ENCODE peak calls at places on chromosomes 11 and 22, in four cellular contexts. B is OCI-LY7, A is H1, K is IMR-90. P is an unnamed sample.

GRCh38 chr11:58688779-58689503 is 42.8 kb downstream of the GLYAT start:
- DNase-seq in K (peak; percentile 15), B (no peak), A (no peak), P (no peak)

GRCh38 chr11:60955566-60955965 is 3.6 kb upstream of the SLC15A3 start:
- DNase-seq in K (no peak), A (no peak), B (no peak), P (no peak)

GRCh38 chr11:17389205-17389956 is 922 bp upstream of the KCNJ11 start:
- DNase-seq in B (peak; percentile 87), K (peak; percentile 11), A (peak; percentile 53), P (peak; percentile 92)

GRCh38 chr11:130474637-130475400 is 26.4 kb downstream of the ADAMTS15 start:
- DNase-seq in B (no peak), A (no peak), K (no peak), P (peak; percentile 18)

GRCh38 chr11:128924618-128925017 is 18.1 kb downstream of the TP53AIP1 start:
- DNase-seq in B (no peak), A (no peak), K (no peak), P (no peak)

GRCh38 chr22:45534339-45535192 is 31.9 kb downstream of the FBLN1 start:
- DNase-seq in B (no peak), K (peak; percentile 86), A (no peak), P (no peak)

GRCh38 chr22:45608763-45609180 is 62.9 kb upstream of the ATXN10 start:
- DNase-seq in B (no peak), A (no peak), K (peak; percentile 86), P (no peak)

GRCh38 chr11:3169235-3169951 is 4.3 kb upstream of the OSBPL5 start:
- DNase-seq in A (no peak), B (no peak), K (peak; percentile 73), P (no peak)

GRCh38 chr11:35047179-35047578 is 91.8 kb upstream of the CD44 start:
- DNase-seq in K (no peak), B (peak; percentile 50), A (no peak), P (no peak)

GRCh38 chr22:40484906-40485660 is 114.7 kb downstream of the SGSM3 start:
- DNase-seq in K (peak; percentile 47), B (no peak), A (no peak), P (no peak)

GRCh38 chr22:20219667-20220628 is 48.2 kb downstream of the RTN4R start:
- DNase-seq in A (no peak), B (peak; percentile 7), K (no peak), P (no peak)

GRCh38 chr11:128886401-128887119 is 4.6 kb upstream of the KCNJ5 start:
- DNase-seq in A (no peak), K (no peak), B (peak; percentile 24), P (no peak)

GRCh38 chr11:46711288-46711687 is 7.7 kb upstream of the F2 start:
- DNase-seq in K (peak; percentile 48), B (no peak), A (no peak), P (no peak)

GRCh38 chr11:58639103-58639502 is 16.6 kb downstream of the CNTF start:
- DNase-seq in B (no peak), A (no peak), K (no peak), P (no peak)

GRCh38 chr11:111922803-111923202 is 4.1 kb downstream of the C11orf52 start:
- DNase-seq in A (no peak), K (peak; percentile 89), B (no peak), P (no peak)

GRCh38 chr11:107017433-107018227 is 646 bp downstream of the GUCY1A2 start:
- DNase-seq in K (no peak), A (no peak), B (no peak), P (peak; percentile 71)

GRCh38 chr22:44584256-44584902 is 86.3 kb upstream of the RTL6 start:
- DNase-seq in A (no peak), B (no peak), K (no peak), P (no peak)

GRCh38 chr11:100639140-100639539 is 47.9 kb upstream of the ARHGAP42 start:
- DNase-seq in K (peak; percentile 83), A (no peak), B (no peak), P (no peak)

GRCh38 chr11:92554662-92555061 is 330.0 kb downstream of the FAT3 start:
- DNase-seq in A (no peak), B (no peak), K (no peak), P (no peak)

GRCh38 chr11:114607753-114608459 is 12.3 kb upstream of the NXPE4 start:
- DNase-seq in A (no peak), K (no peak), B (no peak), P (no peak)

GRCh38 chr11:74050465-74050864 is 41.6 kb upstream of the UCP3 start:
- DNase-seq in A (no peak), K (peak; percentile 66), B (no peak), P (no peak)

GRCh38 chr11:133784359-133784758 is 61.0 kb downstream of the SPATA19 start:
- DNase-seq in B (no peak), K (no peak), A (no peak), P (no peak)

GRCh38 chr22:42169055-42169469 is 38.5 kb upstream of the CYP2D6 start:
- DNase-seq in B (peak; percentile 81), A (peak; percentile 38), K (peak; percentile 70), P (peak; percentile 89)

GRCh38 chr22:44661659-44662569 is 40.1 kb upstream of the PRR5 start:
- DNase-seq in K (no peak), A (no peak), B (peak; percentile 8), P (no peak)

GRCh38 chr22:40215266-40215665 is 37.5 kb downstream of the TNRC6B start:
- DNase-seq in B (peak; percentile 36), A (no peak), K (no peak), P (no peak)

GRCh38 chr22:44453441-44454112 is 44.5 kb downstream of the RTL6 start:
- DNase-seq in A (no peak), B (no peak), K (no peak), P (no peak)

GRCh38 chr11:61814242-61814957 is 2.4 kb downstream of the FADS1 start:
- DNase-seq in B (no peak), A (no peak), K (no peak), P (no peak)

GRCh38 chr22:20380486-20380885 is 13.5 kb upstream of the ZNF74 start:
- DNase-seq in K (no peak), A (no peak), B (no peak), P (no peak)

GRCh38 chr11:66956689-66957290 is 1.4 kb downstream of the PC start:
- DNase-seq in K (peak; percentile 97), B (peak; percentile 20), A (no peak), P (no peak)

GRCh38 chr11:92550411-92550810 is 325.8 kb downstream of the FAT3 start:
- DNase-seq in K (no peak), A (peak; percentile 62), B (no peak), P (no peak)

GRCh38 chr22:33401291-33401690 is 343.1 kb upstream of the SYN3 start:
- DNase-seq in B (no peak), K (peak; percentile 75), A (no peak), P (no peak)

GRCh38 chr11:70769521-70769920 is 371.2 kb downstream of the CTTN start:
- DNase-seq in K (no peak), B (no peak), A (no peak), P (no peak)
- TF ChIP-seq CTCF in K (no peak), B (no peak), A (no peak), P (no peak)

DNA sequence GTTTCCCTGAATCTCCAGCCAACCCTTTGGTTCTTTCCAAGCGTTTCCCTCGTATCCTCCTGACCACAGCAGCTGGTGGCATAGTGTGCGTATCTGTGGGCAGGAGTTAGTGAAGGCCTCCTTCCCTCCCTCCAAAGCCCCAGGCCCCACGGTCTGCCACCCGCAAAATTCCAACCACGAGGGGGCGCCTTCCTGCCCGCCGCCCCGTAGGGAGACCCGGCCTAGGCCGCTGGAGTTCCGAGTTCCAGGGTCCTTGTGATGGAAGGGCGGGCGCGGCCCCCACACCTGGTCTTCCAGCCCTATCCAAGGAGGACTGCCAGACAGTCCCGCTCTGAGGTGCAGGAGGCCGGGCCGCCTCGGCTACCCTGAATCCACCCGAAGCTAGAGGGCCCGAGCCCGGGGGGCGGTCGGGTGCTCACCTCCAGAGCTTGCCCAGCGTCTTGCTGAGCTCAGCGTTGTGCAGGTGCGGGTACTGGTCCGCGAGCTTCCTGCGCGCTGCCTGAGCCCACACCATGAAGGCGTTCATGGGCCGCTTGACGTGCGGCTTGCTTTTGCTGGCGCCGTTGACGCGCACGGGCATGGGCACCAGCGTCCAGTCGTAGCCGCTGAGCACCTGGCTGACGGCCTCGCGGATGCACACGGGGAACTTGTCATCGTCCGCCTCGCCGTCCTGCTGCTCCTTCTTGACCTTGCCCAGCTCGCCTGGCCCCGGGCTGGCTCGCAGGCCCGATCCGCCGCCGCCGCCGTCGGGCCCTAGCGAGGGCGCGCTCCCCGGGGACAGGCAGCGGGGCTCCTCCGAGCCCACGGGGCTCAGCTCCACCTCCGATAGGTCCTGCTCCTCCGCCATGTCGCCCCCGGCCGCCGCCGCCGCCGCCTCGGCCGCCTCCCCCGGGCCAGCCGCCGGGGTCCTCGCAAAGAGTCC is 1.2 kb downstream of the SOX10 start:
- DNase-seq in K (no peak), A (no peak), B (no peak), P (no peak)
- TF ChIP-seq CTCF in K (peak; percentile 17), A (peak; percentile 81), B (peak; percentile 60), P (no peak)

DNA sequence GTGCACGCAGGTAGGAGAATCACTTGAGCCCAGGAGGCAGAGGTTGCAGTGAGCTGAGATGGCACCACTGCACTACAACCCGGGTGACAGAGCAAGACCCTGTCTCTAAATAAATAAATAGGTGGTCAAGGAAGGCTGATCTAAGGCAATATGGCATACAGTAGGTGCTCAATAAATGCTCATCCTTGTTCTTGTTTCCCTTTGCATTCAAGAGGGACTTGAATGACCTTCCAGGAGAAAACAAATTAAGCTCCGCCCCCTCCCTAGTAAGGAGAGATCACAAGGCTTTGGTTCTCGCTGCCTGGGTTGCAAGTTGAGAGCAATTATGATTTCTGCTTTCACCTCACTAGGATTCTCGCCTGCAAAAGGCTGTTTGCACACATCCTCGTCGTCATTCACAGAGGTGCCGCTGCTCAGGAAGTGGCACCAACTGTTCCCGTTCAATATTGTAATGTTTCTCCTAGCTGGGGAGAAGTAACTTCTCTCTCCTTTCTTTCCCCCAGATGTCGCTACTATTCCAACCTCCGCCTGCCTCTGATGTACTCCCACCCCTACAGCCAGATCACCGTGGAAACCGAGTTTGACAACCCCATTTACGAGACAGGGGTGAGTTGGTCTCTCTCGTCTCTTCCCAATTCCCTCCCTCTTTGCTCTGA is 51.8 kb upstream of the ASPHD2 start:
- DNase-seq in K (no peak), A (no peak), B (no peak), P (no peak)
- TF ChIP-seq CTCF in K (no peak), A (peak; percentile 32), B (peak; percentile 24), P (peak; percentile 7)

DNA sequence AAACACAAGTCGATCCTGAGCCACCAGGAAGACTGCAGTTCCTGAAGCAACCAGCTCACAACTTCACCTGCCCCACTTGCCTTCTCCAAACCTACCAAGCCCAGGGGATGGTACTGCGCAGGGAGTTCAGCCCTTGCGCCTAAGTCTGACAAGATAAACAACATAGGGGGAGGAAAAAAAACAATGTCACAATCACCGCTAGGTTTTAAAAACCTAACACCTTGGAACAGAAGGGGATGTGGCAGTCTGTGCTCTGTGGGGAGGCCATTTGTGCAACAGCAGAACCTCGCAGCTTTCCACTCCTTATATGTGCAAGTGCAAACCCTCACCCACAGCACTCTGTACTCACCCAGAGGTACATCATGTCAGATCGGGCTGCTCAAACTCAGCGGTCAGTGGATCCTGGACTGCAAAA is 134.2 kb downstream of the RBFOX2 start:
- DNase-seq in A (no peak), B (peak; percentile 72), K (no peak), P (no peak)
- TF ChIP-seq CTCF in A (no peak), B (peak; percentile 37), K (no peak), P (no peak)

P was measured in GM13976.